ENCODE peak calls at places on chromosome 19, in eight cellular contexts. U, B, I, Y, K, G, C and S are unnamed samples.

GRCh38 chr19:45448425-45448756 is 19.4 kb upstream of the FOSB start:
- DNase-seq in I (no peak), U (no peak), B (no peak), K (no peak), C (no peak), Y (no peak), G (no peak), S (no peak)

GRCh38 chr19:28971513-28971912 is 241.4 kb downstream of the UQCRFS1 start:
- DNase-seq in G (no peak), I (no peak), U (no peak), Y (no peak), B (no peak), C (no peak), K (no peak), S (no peak)

GRCh38 chr19:1525343-1525742 is 1.5 kb downstream of the PLK5 start:
- DNase-seq in Y (no peak), B (no peak), U (no peak), K (no peak), I (no peak), G (no peak), C (no peak), S (no peak)

GRCh38 chr19:49949735-49950589 is 11.0 kb downstream of the SIGLEC11 start:
- DNase-seq in G (no peak), C (no peak), B (no peak), K (no peak), I (no peak), Y (no peak), U (no peak), S (no peak)

GRCh38 chr19:7942981-7943443 is 454 bp downstream of the TIMM44 start:
- DNase-seq in I (no peak), K (no peak), Y (no peak), C (no peak), G (no peak), B (peak), U (no peak), S (peak)

GRCh38 chr19:44776402-44777096 is 1.1 kb upstream of the CBLC start:
- DNase-seq in U (no peak), K (peak), I (no peak), B (no peak), G (no peak), C (peak), Y (no peak), S (no peak)

GRCh38 chr19:39829702-39830275 is 4.2 kb downstream of the DYRK1B start:
- DNase-seq in K (no peak), U (no peak), I (no peak), G (no peak), B (no peak), C (no peak), Y (no peak), S (no peak)

GRCh38 chr19:17404621-17405249 is 695 bp downstream of the BST2 start:
- DNase-seq in Y (no peak), I (peak), U (no peak), C (no peak), B (no peak), G (no peak), K (no peak), S (no peak)

GRCh38 chr19:39405930-39406655 is 554 bp upstream of the ZFP36 start:
- DNase-seq in Y (no peak), C (peak), I (peak), B (no peak), K (peak), G (no peak), U (no peak), S (no peak)

GRCh38 chr19:17470204-17470841 is at the start of gene SLC27A1:
- DNase-seq in B (peak), K (peak), C (peak), Y (peak), G (peak), I (peak), U (peak), S (peak)

GRCh38 chr19:45503909-45504308 is 3.4 kb upstream of the VASP start:
- DNase-seq in G (no peak), C (no peak), I (no peak), B (no peak), K (no peak), Y (no peak), U (no peak), S (no peak)

GRCh38 chr19:4971816-4972495 is 3.0 kb downstream of the KDM4B start:
- DNase-seq in I (no peak), C (no peak), G (no peak), K (no peak), U (no peak), Y (no peak), B (no peak), S (no peak)

GRCh38 chr19:4522291-4523002 is 4.2 kb upstream of the PLIN4 start:
- DNase-seq in C (no peak), B (no peak), U (no peak), I (no peak), G (no peak), K (no peak), Y (no peak), S (no peak)

GRCh38 chr19:42198676-42199439 is 18.6 kb downstream of the DEDD2 start:
- DNase-seq in Y (no peak), K (peak), G (no peak), C (no peak), U (no peak), B (no peak), I (peak), S (no peak)

GRCh38 chr19:6739884-6740588 is 556 bp downstream of the TRIP10 start:
- DNase-seq in B (peak), K (no peak), C (no peak), G (no peak), I (peak), Y (no peak), U (no peak), S (no peak)

GRCh38 chr19:17627161-17627560 is 61.0 kb downstream of the UNC13A start:
- DNase-seq in C (no peak), Y (no peak), B (no peak), K (no peak), G (no peak), U (no peak), I (no peak), S (no peak)

GRCh38 chr19:16369664-16370576 is 45.3 kb downstream of the KLF2 start:
- DNase-seq in G (no peak), C (no peak), I (peak), Y (no peak), K (no peak), B (peak), U (no peak), S (no peak)

GRCh38 chr19:3931041-3931440 is 1.8 kb upstream of the NMRK2 start:
- DNase-seq in K (no peak), U (no peak), Y (no peak), G (no peak), I (no peak), B (peak), C (no peak), S (no peak)

GRCh38 chr19:8363803-8364771 is at the start of gene ANGPTL4:
- DNase-seq in U (no peak), K (peak), I (peak), C (peak), Y (no peak), B (peak), G (peak), S (peak)

GRCh38 chr19:7920520-7921301 is 573 bp downstream of the SNAPC2 start:
- DNase-seq in Y (peak), I (peak), C (peak), G (peak), U (peak), K (peak), B (peak), S (peak)

GRCh38 chr19:581399-582111 is 8.1 kb upstream of the HCN2 start:
- DNase-seq in Y (no peak), G (no peak), K (no peak), I (no peak), U (no peak), C (no peak), B (peak), S (no peak)

GRCh38 chr19:2618611-2619010 is 83.9 kb downstream of the GNG7 start:
- DNase-seq in G (peak), K (peak), Y (no peak), C (peak), B (peak), I (peak), U (peak), S (peak)

GRCh38 chr19:23318143-23318542 is 67.9 kb upstream of the ZNF724 start:
- DNase-seq in G (no peak), C (peak), K (no peak), B (no peak), U (no peak), Y (no peak), I (peak), S (peak)

GRCh38 chr19:38735257-38735686 is 9.0 kb downstream of the CAPN12 start:
- DNase-seq in G (no peak), C (no peak), K (peak), B (peak), I (no peak), Y (no peak), U (no peak), S (no peak)

GRCh38 chr19:30870861-30871260 is 478.4 kb downstream of the TSHZ3 start:
- DNase-seq in K (no peak), C (no peak), B (peak), G (no peak), I (no peak), Y (no peak), U (no peak), S (no peak)

GRCh38 chr19:15015946-15016542 is 33.2 kb upstream of the CASP14 start:
- DNase-seq in I (peak), Y (no peak), C (no peak), U (peak), G (no peak), B (no peak), K (peak), S (peak)

GRCh38 chr19:1026189-1027019 is at the start of gene CNN2:
- DNase-seq in B (peak), K (peak), G (peak), C (peak), I (peak), U (peak), Y (peak), S (peak)

GRCh38 chr19:40190891-40191835 is at the start of gene MAP3K10:
- DNase-seq in B (peak), U (peak), K (peak), C (peak), I (peak), G (peak), Y (peak), S (peak)

GRCh38 chr19:18590273-18591272 is 2.0 kb downstream of the REX1BD start:
- DNase-seq in B (peak), C (peak), I (peak), G (peak), Y (peak), U (no peak), K (no peak), S (no peak)

GRCh38 chr19:44636439-44637389 is 7.0 kb upstream of the PVR start:
- DNase-seq in U (no peak), C (no peak), G (no peak), Y (no peak), K (no peak), B (no peak), I (no peak), S (no peak)

GRCh38 chr19:55212447-55212846 is 3.1 kb upstream of the PTPRH start:
- DNase-seq in C (no peak), I (peak), K (peak), Y (no peak), G (no peak), B (no peak), U (peak), S (no peak)

GRCh38 chr19:48413879-48414623 is 20.6 kb downstream of the GRIN2D start:
- DNase-seq in G (no peak), Y (peak), I (no peak), U (peak), K (peak), C (peak), B (no peak), S (peak)

GRCh38 chr19:30442715-30443114 is 70.5 kb downstream of the ZNF536 start:
- DNase-seq in U (no peak), I (no peak), C (no peak), B (no peak), K (no peak), Y (no peak), G (no peak), S (no peak)

GRCh38 chr19:7641288-7642276 is 4.7 kb downstream of the STXBP2 start:
- DNase-seq in K (no peak), Y (no peak), G (no peak), B (no peak), I (no peak), U (no peak), C (no peak), S (no peak)

GRCh38 chr19:32809754-32810153 is 59.8 kb downstream of the SLC7A9 start:
- DNase-seq in C (no peak), B (no peak), G (no peak), I (no peak), K (no peak), U (no peak), Y (no peak), S (no peak)

GRCh38 chr19:46186101-46186716 is 38.2 kb downstream of the IGFL2 start:
- DNase-seq in U (no peak), B (no peak), C (no peak), I (no peak), K (no peak), Y (no peak), G (no peak), S (no peak)

GRCh38 chr19:55304980-55305379 is 20.2 kb downstream of the TMEM150B start:
- DNase-seq in C (no peak), K (no peak), U (no peak), I (no peak), G (no peak), B (no peak), Y (no peak), S (no peak)